ENCODE peak calls at places on chromosome 17, in eight cellular contexts. D is A549; X is stimulated activated CD4-positive, alpha-beta T cell treated with anti-CD3 and anti-CD28 coated beads, Interleukin-1b, Interleukin-23, amount 100 ng/mL, for 24 hours; V is amniotic epithelial cell; L is Daoy; U is endothelial cell; C is AML-193; Z is myocyte. S is an unnamed sample.

GRCh38 chr17:75920045-75920560 is 15.4 kb upstream of the MRPL38 start:
- DNase-seq in D (no peak), X (no peak), V (no peak), L (no peak), U (no peak), C (no peak), Z (no peak), S (no peak)

GRCh38 chr17:21295036-21295952 is 10.8 kb downstream of the MAP2K3 start:
- DNase-seq in D (peak), X (no peak), V (peak), L (peak), U (no peak), C (no peak), Z (peak), S (no peak)

GRCh38 chr17:38748329-38749221 is at the start of gene PCGF2:
- DNase-seq in D (peak), X (no peak), V (peak), L (peak), U (peak), C (no peak), Z (peak), S (peak)

GRCh38 chr17:6755731-6756184 is at the start of gene XAF1:
- DNase-seq in D (no peak), X (peak), V (peak), L (peak), U (no peak), C (peak), Z (peak), S (no peak)

GRCh38 chr17:78329263-78330059 is 30.4 kb downstream of the SOCS3 start:
- DNase-seq in D (peak), X (no peak), V (peak), L (peak), U (no peak), C (peak), Z (peak), S (no peak)

GRCh38 chr17:16106161-16106891 is 106.7 kb downstream of the TTC19 start:
- DNase-seq in D (no peak), X (no peak), V (peak), L (no peak), U (no peak), C (no peak), Z (peak), S (no peak)

GRCh38 chr17:39357978-39358377 is 43.4 kb downstream of the FBXL20 start:
- DNase-seq in D (peak), X (no peak), V (no peak), L (no peak), U (no peak), C (no peak), Z (no peak), S (no peak)

GRCh38 chr17:72119280-72119962 is 1.4 kb upstream of the SOX9 start:
- DNase-seq in D (no peak), X (no peak), V (no peak), L (no peak), U (no peak), C (no peak), Z (no peak), S (peak)

GRCh38 chr17:50051082-50051576 is 4.8 kb upstream of the ITGA3 start:
- DNase-seq in D (peak), X (peak), V (peak), L (peak), U (no peak), C (peak), Z (peak), S (no peak)

GRCh38 chr17:45096141-45096540 is 35.0 kb downstream of the NMT1 start:
- DNase-seq in D (peak), X (no peak), V (peak), L (no peak), U (no peak), C (peak), Z (peak), S (no peak)

GRCh38 chr17:63399316-63399715 is 46.8 kb downstream of the CYB561 start:
- DNase-seq in D (no peak), X (no peak), V (no peak), L (no peak), U (no peak), C (no peak), Z (peak), S (no peak)

GRCh38 chr17:20314834-20315233 is 152.5 kb downstream of the LGALS9B start:
- DNase-seq in D (no peak), X (no peak), V (no peak), L (no peak), U (no peak), C (no peak), Z (no peak), S (no peak)

GRCh38 chr17:80948961-80949450 is 42.6 kb upstream of the CHMP6 start:
- DNase-seq in D (no peak), X (no peak), V (no peak), L (no peak), U (no peak), C (no peak), Z (peak), S (no peak)